ENCODE peak calls at places on chromosomes 5 and 9, in eight cellular contexts. One of them, this sample, is unnamed.

GRCh38 chr5:93586948-93587918 is 4.2 kb downstream of the NR2F1 start:
- DNase-seq in stimulated activated CD8-positive, alpha-beta memory T cell treated with anti-CD3 and anti-CD28 coated beads, Interleukin-4, amount 100 ng/mL, for 1 hour: no peak
- DNase-seq in stimulated activated effector memory CD8-positive, alpha-beta T cell treated with anti-CD3 and anti-CD28 coated beads, Interleukin-12 subunit alpha, Interleukin-12 subunit beta, amount 100 ng/mL, for 72 hours: no peak
- DNase-seq in H54: no peak
- DNase-seq in activated naive CD8-positive, alpha-beta T cell treated with anti-CD3 and anti-CD28 coated beads, Interleukin-2, amount 50 U/mL, for 16 hours: no peak
- DNase-seq in Caki2: no peak
- DNase-seq in CMK: no peak
- DNase-seq in cortex of kidney: no peak
- DNase-seq in this sample: peak

GRCh38 chr9:23695572-23695971 is 130.5 kb downstream of the ELAVL2 start:
- DNase-seq in H54: no peak
- DNase-seq in activated naive CD8-positive, alpha-beta T cell treated with anti-CD3 and anti-CD28 coated beads, Interleukin-2, amount 50 U/mL, for 16 hours: no peak
- DNase-seq in stimulated activated CD8-positive, alpha-beta memory T cell treated with anti-CD3 and anti-CD28 coated beads, Interleukin-4, amount 100 ng/mL, for 1 hour: no peak
- DNase-seq in Caki2: no peak
- DNase-seq in stimulated activated effector memory CD8-positive, alpha-beta T cell treated with anti-CD3 and anti-CD28 coated beads, Interleukin-12 subunit alpha, Interleukin-12 subunit beta, amount 100 ng/mL, for 72 hours: no peak
- DNase-seq in cortex of kidney: no peak
- DNase-seq in CMK: no peak
- DNase-seq in this sample: no peak

GRCh38 chr5:176491056-176491646 is 43.0 kb downstream of the FAF2 start:
- DNase-seq in activated naive CD8-positive, alpha-beta T cell treated with anti-CD3 and anti-CD28 coated beads, Interleukin-2, amount 50 U/mL, for 16 hours: no peak
- DNase-seq in stimulated activated CD8-positive, alpha-beta memory T cell treated with anti-CD3 and anti-CD28 coated beads, Interleukin-4, amount 100 ng/mL, for 1 hour: no peak
- DNase-seq in H54: no peak
- DNase-seq in cortex of kidney: no peak
- DNase-seq in CMK: no peak
- DNase-seq in Caki2: no peak
- DNase-seq in stimulated activated effector memory CD8-positive, alpha-beta T cell treated with anti-CD3 and anti-CD28 coated beads, Interleukin-12 subunit alpha, Interleukin-12 subunit beta, amount 100 ng/mL, for 72 hours: no peak
- DNase-seq in this sample: no peak

GRCh38 chr9:128946945-128947422 is 419 bp downstream of the DOLK start:
- DNase-seq in stimulated activated CD8-positive, alpha-beta memory T cell treated with anti-CD3 and anti-CD28 coated beads, Interleukin-4, amount 100 ng/mL, for 1 hour: no peak
- DNase-seq in activated naive CD8-positive, alpha-beta T cell treated with anti-CD3 and anti-CD28 coated beads, Interleukin-2, amount 50 U/mL, for 16 hours: no peak
- DNase-seq in Caki2: peak
- DNase-seq in cortex of kidney: no peak
- DNase-seq in stimulated activated effector memory CD8-positive, alpha-beta T cell treated with anti-CD3 and anti-CD28 coated beads, Interleukin-12 subunit alpha, Interleukin-12 subunit beta, amount 100 ng/mL, for 72 hours: no peak
- DNase-seq in H54: no peak
- DNase-seq in CMK: peak
- DNase-seq in this sample: no peak

GRCh38 chr9:129021091-129021490 is 7.0 kb downstream of the SH3GLB2 start:
- DNase-seq in activated naive CD8-positive, alpha-beta T cell treated with anti-CD3 and anti-CD28 coated beads, Interleukin-2, amount 50 U/mL, for 16 hours: no peak
- DNase-seq in cortex of kidney: no peak
- DNase-seq in CMK: no peak
- DNase-seq in stimulated activated CD8-positive, alpha-beta memory T cell treated with anti-CD3 and anti-CD28 coated beads, Interleukin-4, amount 100 ng/mL, for 1 hour: no peak
- DNase-seq in stimulated activated effector memory CD8-positive, alpha-beta T cell treated with anti-CD3 and anti-CD28 coated beads, Interleukin-12 subunit alpha, Interleukin-12 subunit beta, amount 100 ng/mL, for 72 hours: no peak
- DNase-seq in H54: no peak
- DNase-seq in Caki2: no peak
- DNase-seq in this sample: no peak

GRCh38 chr5:108216890-108217289 is 165.0 kb downstream of the FBXL17 start:
- DNase-seq in CMK: no peak
- DNase-seq in stimulated activated effector memory CD8-positive, alpha-beta T cell treated with anti-CD3 and anti-CD28 coated beads, Interleukin-12 subunit alpha, Interleukin-12 subunit beta, amount 100 ng/mL, for 72 hours: no peak
- DNase-seq in activated naive CD8-positive, alpha-beta T cell treated with anti-CD3 and anti-CD28 coated beads, Interleukin-2, amount 50 U/mL, for 16 hours: no peak
- DNase-seq in cortex of kidney: no peak
- DNase-seq in Caki2: no peak
- DNase-seq in H54: peak
- DNase-seq in stimulated activated CD8-positive, alpha-beta memory T cell treated with anti-CD3 and anti-CD28 coated beads, Interleukin-4, amount 100 ng/mL, for 1 hour: no peak
- DNase-seq in this sample: no peak

GRCh38 chr9:133168432-133168831 is 4.7 kb upstream of the GBGT1 start:
- DNase-seq in Caki2: no peak
- DNase-seq in stimulated activated effector memory CD8-positive, alpha-beta T cell treated with anti-CD3 and anti-CD28 coated beads, Interleukin-12 subunit alpha, Interleukin-12 subunit beta, amount 100 ng/mL, for 72 hours: no peak
- DNase-seq in CMK: no peak
- DNase-seq in H54: no peak
- DNase-seq in cortex of kidney: no peak
- DNase-seq in activated naive CD8-positive, alpha-beta T cell treated with anti-CD3 and anti-CD28 coated beads, Interleukin-2, amount 50 U/mL, for 16 hours: no peak
- DNase-seq in stimulated activated CD8-positive, alpha-beta memory T cell treated with anti-CD3 and anti-CD28 coated beads, Interleukin-4, amount 100 ng/mL, for 1 hour: no peak
- DNase-seq in this sample: no peak

GRCh38 chr9:135772056-135773042 is 70.4 kb downstream of the KCNT1 start:
- DNase-seq in stimulated activated effector memory CD8-positive, alpha-beta T cell treated with anti-CD3 and anti-CD28 coated beads, Interleukin-12 subunit alpha, Interleukin-12 subunit beta, amount 100 ng/mL, for 72 hours: no peak
- DNase-seq in stimulated activated CD8-positive, alpha-beta memory T cell treated with anti-CD3 and anti-CD28 coated beads, Interleukin-4, amount 100 ng/mL, for 1 hour: no peak
- DNase-seq in activated naive CD8-positive, alpha-beta T cell treated with anti-CD3 and anti-CD28 coated beads, Interleukin-2, amount 50 U/mL, for 16 hours: no peak
- DNase-seq in CMK: no peak
- DNase-seq in cortex of kidney: no peak
- DNase-seq in Caki2: no peak
- DNase-seq in H54: peak
- DNase-seq in this sample: peak

GRCh38 chr5:91212336-91213092 is 170.6 kb downstream of the ARRDC3 start:
- DNase-seq in stimulated activated effector memory CD8-positive, alpha-beta T cell treated with anti-CD3 and anti-CD28 coated beads, Interleukin-12 subunit alpha, Interleukin-12 subunit beta, amount 100 ng/mL, for 72 hours: no peak
- DNase-seq in cortex of kidney: no peak
- DNase-seq in Caki2: no peak
- DNase-seq in activated naive CD8-positive, alpha-beta T cell treated with anti-CD3 and anti-CD28 coated beads, Interleukin-2, amount 50 U/mL, for 16 hours: no peak
- DNase-seq in H54: no peak
- DNase-seq in stimulated activated CD8-positive, alpha-beta memory T cell treated with anti-CD3 and anti-CD28 coated beads, Interleukin-4, amount 100 ng/mL, for 1 hour: no peak
- DNase-seq in CMK: no peak
- DNase-seq in this sample: no peak

GRCh38 chr5:95822038-95822407 is 503 bp downstream of the GLRX start:
- DNase-seq in CMK: no peak
- DNase-seq in activated naive CD8-positive, alpha-beta T cell treated with anti-CD3 and anti-CD28 coated beads, Interleukin-2, amount 50 U/mL, for 16 hours: no peak
- DNase-seq in H54: no peak
- DNase-seq in Caki2: no peak
- DNase-seq in cortex of kidney: no peak
- DNase-seq in stimulated activated CD8-positive, alpha-beta memory T cell treated with anti-CD3 and anti-CD28 coated beads, Interleukin-4, amount 100 ng/mL, for 1 hour: no peak
- DNase-seq in stimulated activated effector memory CD8-positive, alpha-beta T cell treated with anti-CD3 and anti-CD28 coated beads, Interleukin-12 subunit alpha, Interleukin-12 subunit beta, amount 100 ng/mL, for 72 hours: no peak
- DNase-seq in this sample: no peak

GRCh38 chr9:114611516-114612271 is 603 bp downstream of the TMEM268 start:
- DNase-seq in CMK: no peak
- DNase-seq in cortex of kidney: no peak
- DNase-seq in stimulated activated CD8-positive, alpha-beta memory T cell treated with anti-CD3 and anti-CD28 coated beads, Interleukin-4, amount 100 ng/mL, for 1 hour: no peak
- DNase-seq in activated naive CD8-positive, alpha-beta T cell treated with anti-CD3 and anti-CD28 coated beads, Interleukin-2, amount 50 U/mL, for 16 hours: peak
- DNase-seq in H54: peak
- DNase-seq in Caki2: peak
- DNase-seq in stimulated activated effector memory CD8-positive, alpha-beta T cell treated with anti-CD3 and anti-CD28 coated beads, Interleukin-12 subunit alpha, Interleukin-12 subunit beta, amount 100 ng/mL, for 72 hours: peak
- DNase-seq in this sample: peak

GRCh38 chr5:111143910-111144309 is 51.8 kb downstream of the WDR36 start:
- DNase-seq in stimulated activated CD8-positive, alpha-beta memory T cell treated with anti-CD3 and anti-CD28 coated beads, Interleukin-4, amount 100 ng/mL, for 1 hour: no peak
- DNase-seq in H54: no peak
- DNase-seq in cortex of kidney: no peak
- DNase-seq in stimulated activated effector memory CD8-positive, alpha-beta T cell treated with anti-CD3 and anti-CD28 coated beads, Interleukin-12 subunit alpha, Interleukin-12 subunit beta, amount 100 ng/mL, for 72 hours: no peak
- DNase-seq in CMK: no peak
- DNase-seq in Caki2: no peak
- DNase-seq in activated naive CD8-positive, alpha-beta T cell treated with anti-CD3 and anti-CD28 coated beads, Interleukin-2, amount 50 U/mL, for 16 hours: no peak
- DNase-seq in this sample: no peak

GRCh38 chr9:115111854-115112253 is 6.1 kb downstream of the TNC start:
- DNase-seq in H54: no peak
- DNase-seq in cortex of kidney: no peak
- DNase-seq in stimulated activated effector memory CD8-positive, alpha-beta T cell treated with anti-CD3 and anti-CD28 coated beads, Interleukin-12 subunit alpha, Interleukin-12 subunit beta, amount 100 ng/mL, for 72 hours: no peak
- DNase-seq in Caki2: no peak
- DNase-seq in stimulated activated CD8-positive, alpha-beta memory T cell treated with anti-CD3 and anti-CD28 coated beads, Interleukin-4, amount 100 ng/mL, for 1 hour: no peak
- DNase-seq in CMK: no peak
- DNase-seq in activated naive CD8-positive, alpha-beta T cell treated with anti-CD3 and anti-CD28 coated beads, Interleukin-2, amount 50 U/mL, for 16 hours: no peak
- DNase-seq in this sample: no peak

GRCh38 chr5:79285833-79286232 is 49.9 kb downstream of the JMY start:
- DNase-seq in stimulated activated CD8-positive, alpha-beta memory T cell treated with anti-CD3 and anti-CD28 coated beads, Interleukin-4, amount 100 ng/mL, for 1 hour: no peak
- DNase-seq in CMK: no peak
- DNase-seq in activated naive CD8-positive, alpha-beta T cell treated with anti-CD3 and anti-CD28 coated beads, Interleukin-2, amount 50 U/mL, for 16 hours: no peak
- DNase-seq in cortex of kidney: no peak
- DNase-seq in stimulated activated effector memory CD8-positive, alpha-beta T cell treated with anti-CD3 and anti-CD28 coated beads, Interleukin-12 subunit alpha, Interleukin-12 subunit beta, amount 100 ng/mL, for 72 hours: no peak
- DNase-seq in H54: no peak
- DNase-seq in Caki2: no peak
- DNase-seq in this sample: no peak

GRCh38 chr9:27784999-27785713 is 211.9 kb upstream of the C9orf72 start:
- DNase-seq in CMK: no peak
- DNase-seq in stimulated activated CD8-positive, alpha-beta memory T cell treated with anti-CD3 and anti-CD28 coated beads, Interleukin-4, amount 100 ng/mL, for 1 hour: no peak
- DNase-seq in H54: no peak
- DNase-seq in cortex of kidney: no peak
- DNase-seq in activated naive CD8-positive, alpha-beta T cell treated with anti-CD3 and anti-CD28 coated beads, Interleukin-2, amount 50 U/mL, for 16 hours: no peak
- DNase-seq in Caki2: no peak
- DNase-seq in stimulated activated effector memory CD8-positive, alpha-beta T cell treated with anti-CD3 and anti-CD28 coated beads, Interleukin-12 subunit alpha, Interleukin-12 subunit beta, amount 100 ng/mL, for 72 hours: no peak
- DNase-seq in this sample: no peak

GRCh38 chr5:33588654-33589372 is 148.0 kb downstream of the TARS1 start:
- DNase-seq in H54: no peak
- DNase-seq in CMK: no peak
- DNase-seq in activated naive CD8-positive, alpha-beta T cell treated with anti-CD3 and anti-CD28 coated beads, Interleukin-2, amount 50 U/mL, for 16 hours: peak
- DNase-seq in Caki2: no peak
- DNase-seq in cortex of kidney: no peak
- DNase-seq in stimulated activated CD8-positive, alpha-beta memory T cell treated with anti-CD3 and anti-CD28 coated beads, Interleukin-4, amount 100 ng/mL, for 1 hour: no peak
- DNase-seq in stimulated activated effector memory CD8-positive, alpha-beta T cell treated with anti-CD3 and anti-CD28 coated beads, Interleukin-12 subunit alpha, Interleukin-12 subunit beta, amount 100 ng/mL, for 72 hours: peak
- DNase-seq in this sample: no peak

GRCh38 chr5:75050415-75050814 is 1.9 kb downstream of the GCNT4 start:
- DNase-seq in CMK: no peak
- DNase-seq in H54: no peak
- DNase-seq in cortex of kidney: no peak
- DNase-seq in Caki2: peak
- DNase-seq in activated naive CD8-positive, alpha-beta T cell treated with anti-CD3 and anti-CD28 coated beads, Interleukin-2, amount 50 U/mL, for 16 hours: no peak
- DNase-seq in stimulated activated CD8-positive, alpha-beta memory T cell treated with anti-CD3 and anti-CD28 coated beads, Interleukin-4, amount 100 ng/mL, for 1 hour: no peak
- DNase-seq in stimulated activated effector memory CD8-positive, alpha-beta T cell treated with anti-CD3 and anti-CD28 coated beads, Interleukin-12 subunit alpha, Interleukin-12 subunit beta, amount 100 ng/mL, for 72 hours: no peak
- DNase-seq in this sample: peak

GRCh38 chr5:64180661-64181343 is 15.2 kb downstream of the RNF180 start:
- DNase-seq in H54: no peak
- DNase-seq in activated naive CD8-positive, alpha-beta T cell treated with anti-CD3 and anti-CD28 coated beads, Interleukin-2, amount 50 U/mL, for 16 hours: no peak
- DNase-seq in stimulated activated CD8-positive, alpha-beta memory T cell treated with anti-CD3 and anti-CD28 coated beads, Interleukin-4, amount 100 ng/mL, for 1 hour: no peak
- DNase-seq in stimulated activated effector memory CD8-positive, alpha-beta T cell treated with anti-CD3 and anti-CD28 coated beads, Interleukin-12 subunit alpha, Interleukin-12 subunit beta, amount 100 ng/mL, for 72 hours: no peak
- DNase-seq in Caki2: no peak
- DNase-seq in cortex of kidney: no peak
- DNase-seq in CMK: no peak
- DNase-seq in this sample: peak

GRCh38 chr5:67454957-67455561 is 258.5 kb upstream of the CD180 start:
- DNase-seq in cortex of kidney: no peak
- DNase-seq in stimulated activated CD8-positive, alpha-beta memory T cell treated with anti-CD3 and anti-CD28 coated beads, Interleukin-4, amount 100 ng/mL, for 1 hour: no peak
- DNase-seq in H54: no peak
- DNase-seq in stimulated activated effector memory CD8-positive, alpha-beta T cell treated with anti-CD3 and anti-CD28 coated beads, Interleukin-12 subunit alpha, Interleukin-12 subunit beta, amount 100 ng/mL, for 72 hours: no peak
- DNase-seq in activated naive CD8-positive, alpha-beta T cell treated with anti-CD3 and anti-CD28 coated beads, Interleukin-2, amount 50 U/mL, for 16 hours: no peak
- DNase-seq in Caki2: no peak
- DNase-seq in CMK: no peak
- DNase-seq in this sample: no peak